ENCODE peak calls at places on chromosomes 16 and 17, in five cellular contexts. N is tibial nerve, O is OCI-LY7, C is IMR-90, W is hepatocyte. H is an unnamed sample.

GRCh38 chr16:6111390-6111789 is 1013.8 kb upstream of the EEF2KMT start:
- DNase-seq in N (no peak), O (no peak), C (no peak), W (no peak), H (no peak)

GRCh38 chr17:82073446-82073845 is 7.8 kb upstream of the DUS1L start:
- DNase-seq in N (no peak), O (no peak), C (no peak), W (no peak), H (no peak)

GRCh38 chr16:24805484-24805883 is 40.3 kb upstream of the SLC5A11 start:
- DNase-seq in N (no peak), O (no peak), C (no peak), W (no peak), H (no peak)

GRCh38 chr16:10965440-10966039 is 21.2 kb downstream of the CLEC16A start:
- DNase-seq in N (no peak), O (peak), C (no peak), W (no peak), H (no peak)

GRCh38 chr17:62627219-62627903 is at the start of gene MRC2:
- DNase-seq in N (no peak), O (no peak), C (peak), W (peak), H (no peak)

GRCh38 chr17:16652847-16653366 is 743 bp downstream of the ZNF624 start:
- DNase-seq in N (no peak), O (peak), C (no peak), W (no peak), H (no peak)

GRCh38 chr17:33989357-33990148 is 265.5 kb upstream of the CCL2 start:
- DNase-seq in N (no peak), O (no peak), C (no peak), W (no peak), H (no peak)

GRCh38 chr17:40516581-40517285 is 15.3 kb upstream of the TNS4 start:
- DNase-seq in N (no peak), O (peak), C (no peak), W (no peak), H (no peak)

GRCh38 chr17:72579990-72580320 is 459.1 kb downstream of the SOX9 start:
- DNase-seq in N (no peak), O (no peak), C (no peak), W (no peak), H (no peak)

GRCh38 chr16:5944971-5945370 is 847.4 kb upstream of the EEF2KMT start:
- DNase-seq in N (no peak), O (no peak), C (no peak), W (no peak), H (no peak)

GRCh38 chr17:48351916-48352332 is 78.1 kb downstream of the SKAP1 start:
- DNase-seq in N (no peak), O (peak), C (peak), W (peak), H (no peak)

GRCh38 chr17:3955373-3955978 is 8.8 kb downstream of the ATP2A3 start:
- DNase-seq in N (no peak), O (no peak), C (no peak), W (no peak), H (no peak)

GRCh38 chr16:64925166-64925565 is 196.7 kb downstream of the CDH11 start:
- DNase-seq in N (no peak), O (no peak), C (no peak), W (no peak), H (no peak)

GRCh38 chr17:81648013-81648706 is 8.2 kb downstream of the PDE6G start:
- DNase-seq in N (no peak), O (no peak), C (no peak), W (no peak), H (no peak)

GRCh38 chr17:64004903-64005733 is 7.0 kb downstream of the PRR29 start:
- DNase-seq in N (no peak), O (no peak), C (no peak), W (no peak), H (no peak)
- H3K4me3 ChIP-seq in N (peak), O (no peak), C (no peak), W (no peak), H (no peak)

GRCh38 chr16:86542756-86543750 is 12.0 kb downstream of the MTHFSD start:
- DNase-seq in N (no peak), O (no peak), C (no peak), W (no peak), H (no peak)

GRCh38 chr16:86546638-86547013 is 8.4 kb downstream of the MTHFSD start:
- DNase-seq in N (no peak), O (no peak), C (no peak), W (no peak), H (peak)

GRCh38 chr16:86545927-86546637 is 9.0 kb downstream of the MTHFSD start:
- DNase-seq in N (no peak), O (no peak), C (no peak), W (no peak), H (peak)

GRCh38 chr16:86547286-86547685 is 7.7 kb downstream of the MTHFSD start:
- DNase-seq in N (no peak), O (no peak), C (no peak), W (no peak), H (no peak)

DNA sequence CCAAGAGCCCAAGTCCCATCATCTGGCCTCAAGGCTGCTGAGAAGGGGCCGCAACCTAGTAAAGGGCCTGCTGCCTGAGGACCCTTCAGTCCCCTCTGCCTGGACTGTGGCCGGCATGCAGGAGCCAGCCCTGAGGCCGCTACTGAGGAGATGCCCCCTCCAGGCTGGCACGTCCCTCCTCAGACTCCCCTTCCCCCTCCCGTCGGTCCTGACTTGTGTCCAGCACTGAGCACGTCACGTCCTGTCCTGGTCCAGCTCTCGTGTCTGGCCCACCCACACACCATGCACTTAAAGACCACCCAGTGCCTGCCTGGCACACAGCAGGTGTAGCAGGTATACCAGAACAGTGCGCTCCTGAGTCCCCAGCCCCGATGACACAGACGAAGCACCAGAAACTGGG is 9.6 kb downstream of the MTHFSD start:
- DNase-seq in N (no peak), O (no peak), C (no peak), W (no peak), H (no peak)
- TF ChIP-seq CTCF in N (no peak), O (no peak), C (no peak), W (no peak), H (no peak)

GRCh38 chr16:85607331-85607765 is 5.8 kb upstream of the GSE1 start:
- DNase-seq in N (no peak), O (peak), C (no peak), W (no peak), H (no peak)
- H3K4me3 ChIP-seq in N (no peak), O (peak), C (no peak), W (no peak), H (peak)

GRCh38 chr17:7282752-7283321 is 1.3 kb downstream of the SLC2A4 start:
- DNase-seq in N (no peak), O (no peak), C (no peak), W (no peak), H (no peak)
- TF ChIP-seq CTCF in N (no peak), O (peak), C (no peak), W (no peak), H (no peak)

GRCh38 chr17:57008958-57009357 is 31.0 kb downstream of the SCPEP1 start:
- DNase-seq in N (no peak), O (no peak), C (no peak), W (no peak), H (no peak)

GRCh38 chr17:57001541-57001940 is 23.6 kb downstream of the SCPEP1 start:
- DNase-seq in N (no peak), O (peak), C (no peak), W (no peak), H (no peak)

GRCh38 chr17:57002904-57003303 is 25.0 kb downstream of the SCPEP1 start:
- DNase-seq in N (no peak), O (no peak), C (no peak), W (no peak), H (no peak)

GRCh38 chr17:57006040-57006439 is 28.1 kb downstream of the SCPEP1 start:
- DNase-seq in N (no peak), O (peak), C (no peak), W (no peak), H (no peak)

GRCh38 chr17:57004944-57005579 is 27.1 kb downstream of the SCPEP1 start:
- DNase-seq in N (no peak), O (peak), C (no peak), W (no peak), H (no peak)
- H3K4me3 ChIP-seq in N (no peak), O (peak), C (no peak), W (no peak), H (no peak)

GRCh38 chr16:30430428-30430970 is 669 bp upstream of the DCTPP1 start:
- DNase-seq in N (no peak), O (no peak), C (no peak), W (no peak), H (no peak)
- TF ChIP-seq CTCF in N (no peak), O (peak), C (no peak), W (no peak), H (no peak)

DNA sequence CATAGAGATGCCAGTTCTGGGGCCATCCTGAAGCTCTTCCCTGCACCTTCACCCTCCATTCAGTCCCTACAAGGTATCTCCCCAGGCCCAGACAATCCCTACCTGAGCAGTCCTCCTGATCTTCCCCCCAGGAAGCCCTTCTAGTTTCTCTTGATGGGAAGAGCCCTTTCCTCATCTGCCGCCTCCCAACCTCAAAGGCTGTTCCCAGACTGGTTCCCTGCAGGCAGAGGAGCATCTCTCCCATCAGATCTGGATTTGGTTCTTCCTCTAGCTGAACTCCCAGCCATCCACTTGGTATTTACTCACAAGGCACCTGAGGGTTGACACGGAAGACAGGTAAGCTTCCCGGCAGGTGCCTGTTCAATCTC is 24.6 kb upstream of the PHB1 start:
- DNase-seq in N (no peak), O (no peak), C (no peak), W (no peak), H (no peak)
- H3K4me3 ChIP-seq in N (no peak), O (peak), C (no peak), W (no peak), H (no peak)

GRCh38 chr16:1642753-1643152 is 30.6 kb downstream of the CRAMP1 start:
- DNase-seq in N (no peak), O (no peak), C (no peak), W (no peak), H (no peak)
- TF ChIP-seq CTCF in N (no peak), O (no peak), C (no peak), W (no peak), H (no peak)

GRCh38 chr17:51371732-51372151 is 111.4 kb downstream of the UTP18 start:
- DNase-seq in N (no peak), O (peak), C (peak), W (peak), H (peak)
- H3K4me3 ChIP-seq in N (no peak), O (peak), C (no peak), W (no peak), H (peak)

GRCh38 chr17:6574689-6575595 is 18.6 kb upstream of the PITPNM3 start:
- DNase-seq in N (no peak), O (no peak), C (peak), W (no peak), H (no peak)
- TF ChIP-seq CTCF in N (no peak), O (no peak), C (no peak), W (no peak), H (no peak)